ENCODE peak calls at places on chromosomes 6 and 20, in six cellular contexts. One of them, this sample, is unnamed.

GRCh38 chr6:24205020-24205492 is 79.0 kb downstream of the NRSN1 start:
- DNase-seq in kidney epithelial cell: no peak
- DNase-seq in neural progenitor cell: peak; percentile 61
- DNase-seq in ovary: no peak
- DNase-seq in uterus: no peak
- DNase-seq in A673: peak; percentile 68
- DNase-seq in this sample: no peak

GRCh38 chr6:95233879-95234278 is 343.5 kb upstream of the MANEA start:
- DNase-seq in kidney epithelial cell: no peak
- DNase-seq in A673: no peak
- DNase-seq in ovary: no peak
- DNase-seq in neural progenitor cell: no peak
- DNase-seq in uterus: no peak
- DNase-seq in this sample: no peak

GRCh38 chr6:82371799-82372508 is 8.3 kb downstream of the TPBG start:
- DNase-seq in A673: peak; percentile 36
- DNase-seq in ovary: no peak
- DNase-seq in uterus: no peak
- DNase-seq in kidney epithelial cell: no peak
- DNase-seq in neural progenitor cell: no peak
- DNase-seq in this sample: no peak

GRCh38 chr6:7148100-7148822 is 40.5 kb downstream of the RREB1 start:
- DNase-seq in A673: no peak
- DNase-seq in kidney epithelial cell: peak; percentile 79
- DNase-seq in uterus: no peak
- DNase-seq in ovary: no peak
- DNase-seq in neural progenitor cell: no peak
- DNase-seq in this sample: no peak

GRCh38 chr20:40703981-40704530 is 15.0 kb upstream of the MAFB start:
- DNase-seq in uterus: no peak
- DNase-seq in ovary: no peak
- DNase-seq in kidney epithelial cell: no peak
- DNase-seq in A673: no peak
- DNase-seq in neural progenitor cell: no peak
- DNase-seq in this sample: no peak

GRCh38 chr6:148619891-148620290 is 126.9 kb upstream of the UST start:
- DNase-seq in uterus: no peak
- DNase-seq in kidney epithelial cell: no peak
- DNase-seq in neural progenitor cell: no peak
- DNase-seq in A673: no peak
- DNase-seq in ovary: no peak
- DNase-seq in this sample: no peak

GRCh38 chr6:144248470-144249301 is 36.4 kb upstream of the UTRN start:
- DNase-seq in uterus: no peak
- DNase-seq in A673: no peak
- DNase-seq in ovary: no peak
- DNase-seq in neural progenitor cell: no peak
- DNase-seq in kidney epithelial cell: no peak
- DNase-seq in this sample: no peak

GRCh38 chr20:52425253-52425652 is 233.7 kb upstream of the ZFP64 start:
- DNase-seq in ovary: no peak
- DNase-seq in A673: peak; percentile 14
- DNase-seq in kidney epithelial cell: no peak
- DNase-seq in uterus: no peak
- DNase-seq in neural progenitor cell: no peak
- DNase-seq in this sample: no peak

GRCh38 chr20:4243071-4243470 is 227.7 kb upstream of the RNF24 start:
- DNase-seq in ovary: no peak
- DNase-seq in A673: no peak
- DNase-seq in neural progenitor cell: peak; percentile 80
- DNase-seq in kidney epithelial cell: no peak
- DNase-seq in uterus: no peak
- DNase-seq in this sample: no peak

GRCh38 chr6:148980234-148980633 is 233.4 kb downstream of the UST start:
- DNase-seq in neural progenitor cell: no peak
- DNase-seq in kidney epithelial cell: no peak
- DNase-seq in A673: no peak
- DNase-seq in ovary: no peak
- DNase-seq in uterus: no peak
- DNase-seq in this sample: no peak

GRCh38 chr6:35969676-35970075 is 48.8 kb upstream of the SRPK1 start:
- DNase-seq in neural progenitor cell: no peak
- DNase-seq in A673: no peak
- DNase-seq in kidney epithelial cell: no peak
- DNase-seq in ovary: no peak
- DNase-seq in uterus: no peak
- DNase-seq in this sample: no peak

GRCh38 chr6:46184114-46184513 is 13.3 kb upstream of the ENPP5 start:
- DNase-seq in kidney epithelial cell: no peak
- DNase-seq in neural progenitor cell: no peak
- DNase-seq in ovary: no peak
- DNase-seq in uterus: no peak
- DNase-seq in A673: no peak
- DNase-seq in this sample: no peak

GRCh38 chr6:36929607-36930006 is 24.9 kb upstream of the PI16 start:
- DNase-seq in kidney epithelial cell: no peak
- DNase-seq in neural progenitor cell: no peak
- DNase-seq in A673: peak; percentile 36
- DNase-seq in ovary: no peak
- DNase-seq in uterus: no peak
- DNase-seq in this sample: no peak

GRCh38 chr6:4632411-4632810 is 143.8 kb upstream of the CDYL start:
- DNase-seq in kidney epithelial cell: no peak
- DNase-seq in ovary: no peak
- DNase-seq in uterus: no peak
- DNase-seq in A673: no peak
- DNase-seq in neural progenitor cell: no peak
- DNase-seq in this sample: no peak

GRCh38 chr20:38132156-38132909 is 32.7 kb downstream of the TGM2 start:
- DNase-seq in A673: no peak
- DNase-seq in neural progenitor cell: no peak
- DNase-seq in ovary: peak; percentile 28
- DNase-seq in uterus: peak; percentile 16
- DNase-seq in kidney epithelial cell: no peak
- DNase-seq in this sample: peak; percentile 50

GRCh38 chr6:37298958-37299357 is 41.0 kb upstream of the TMEM217 start:
- DNase-seq in kidney epithelial cell: no peak
- DNase-seq in uterus: no peak
- DNase-seq in ovary: no peak
- DNase-seq in A673: no peak
- DNase-seq in neural progenitor cell: no peak
- DNase-seq in this sample: no peak

GRCh38 chr6:53815381-53816119 is 20.7 kb downstream of the LRRC1 start:
- DNase-seq in neural progenitor cell: no peak
- DNase-seq in A673: no peak
- DNase-seq in kidney epithelial cell: no peak
- DNase-seq in uterus: no peak
- DNase-seq in ovary: no peak
- DNase-seq in this sample: no peak

GRCh38 chr20:2333821-2334220 is 38.0 kb downstream of the TGM3 start:
- DNase-seq in neural progenitor cell: no peak
- DNase-seq in ovary: no peak
- DNase-seq in A673: no peak
- DNase-seq in uterus: no peak
- DNase-seq in kidney epithelial cell: no peak
- DNase-seq in this sample: no peak

GRCh38 chr6:123802697-123803455 is 789 bp upstream of the NKAIN2 start:
- DNase-seq in neural progenitor cell: peak; percentile 91
- DNase-seq in A673: peak; percentile 91
- DNase-seq in uterus: peak; percentile 53
- DNase-seq in kidney epithelial cell: peak; percentile 58
- DNase-seq in ovary: peak; percentile 74
- DNase-seq in this sample: peak; percentile 93

DNA sequence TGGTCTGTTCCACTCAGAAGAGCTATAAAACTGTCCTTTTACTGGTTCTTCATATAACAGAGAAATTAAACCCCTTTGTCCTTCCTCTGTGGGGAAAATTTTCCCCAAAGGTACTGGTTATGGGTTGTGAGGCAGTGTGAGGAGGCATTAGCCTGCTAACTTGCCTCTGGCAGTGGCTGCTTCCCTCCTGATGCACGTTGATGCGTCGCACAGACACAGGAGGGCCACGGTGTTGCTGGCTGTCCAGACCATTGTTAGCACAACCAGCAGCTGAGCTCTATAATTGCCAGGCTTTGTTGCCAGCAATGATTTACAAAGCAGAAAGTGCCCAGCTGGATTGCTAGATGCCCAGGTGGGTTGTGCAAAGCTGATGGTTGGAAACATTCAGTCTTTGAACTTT is 10.1 kb downstream of the AAR2 start:
- DNase-seq in kidney epithelial cell: no peak
- DNase-seq in A673: no peak
- DNase-seq in neural progenitor cell: no peak
- DNase-seq in uterus: no peak
- DNase-seq in ovary: no peak
- DNase-seq in this sample: no peak
- H3K36me3 ChIP-seq in kidney epithelial cell: peaks cover 3% of the 10 kb centered on the region
- H3K36me3 ChIP-seq in A673: peaks cover 44% of the 10 kb centered on the region
- H3K36me3 ChIP-seq in neural progenitor cell: no peaks in the 10 kb centered on the region
- H3K36me3 ChIP-seq in uterus: no peaks in the 10 kb centered on the region
- H3K36me3 ChIP-seq in ovary: no peaks in the 10 kb centered on the region
- H3K36me3 ChIP-seq in this sample: peaks cover 100% of the 10 kb centered on the region

DNA sequence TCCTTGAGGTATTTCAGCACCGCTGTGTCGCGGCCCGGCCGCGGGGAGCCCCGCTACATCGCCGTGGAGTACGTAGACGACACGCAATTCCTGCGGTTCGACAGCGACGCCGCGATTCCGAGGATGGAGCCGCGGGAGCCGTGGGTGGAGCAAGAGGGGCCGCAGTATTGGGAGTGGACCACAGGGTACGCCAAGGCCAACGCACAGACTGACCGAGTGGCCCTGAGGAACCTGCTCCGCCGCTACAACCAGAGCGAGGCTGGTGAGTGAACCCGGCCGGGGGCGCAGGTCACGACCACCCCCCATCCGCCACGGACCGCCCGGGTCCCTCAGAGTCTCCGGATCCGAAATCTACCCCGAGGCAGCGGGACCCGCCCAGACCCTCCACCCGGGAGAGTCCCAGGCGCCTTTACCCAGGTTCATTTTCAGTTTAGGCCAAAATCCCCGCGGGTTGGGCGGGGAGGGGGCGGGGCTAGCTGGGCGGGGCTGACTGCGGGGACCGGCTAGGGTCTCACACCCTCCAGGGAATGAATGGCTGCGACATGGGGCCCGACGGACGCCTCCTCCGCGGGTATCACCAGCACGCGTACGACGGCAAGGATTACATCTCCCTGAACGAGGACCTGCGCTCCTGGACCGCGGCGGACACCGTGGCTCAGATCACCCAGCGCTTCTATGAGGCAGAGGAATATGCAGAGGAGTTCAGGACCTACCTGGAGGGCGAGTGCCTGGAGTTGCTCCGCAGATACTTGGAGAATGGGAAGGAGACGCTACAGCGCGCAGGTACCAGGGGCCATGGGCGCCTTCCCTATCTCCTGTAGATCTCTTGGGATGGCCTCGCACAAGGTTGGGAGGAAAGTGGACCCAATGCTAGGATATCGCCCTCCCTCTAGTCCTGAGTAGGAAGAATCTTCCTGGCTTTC is 693 bp downstream of the HLA-F start:
- DNase-seq in kidney epithelial cell: no peak
- DNase-seq in A673: no peak
- DNase-seq in neural progenitor cell: peak; percentile 68
- DNase-seq in ovary: peak; percentile 69
- DNase-seq in uterus: peak; percentile 59
- DNase-seq in this sample: peak; percentile 91
- TF ChIP-seq CTCF in kidney epithelial cell: no peak
- TF ChIP-seq CTCF in A673: no peak
- TF ChIP-seq CTCF in neural progenitor cell: no peak
- TF ChIP-seq CTCF in ovary: no peak
- TF ChIP-seq CTCF in uterus: no peak
- TF ChIP-seq CTCF in this sample: peak; percentile 16

GRCh38 chr20:62286493-62287064 is 16.2 kb upstream of the ADRM1 start:
- DNase-seq in uterus: no peak
- DNase-seq in ovary: no peak
- DNase-seq in kidney epithelial cell: no peak
- DNase-seq in A673: no peak
- DNase-seq in neural progenitor cell: no peak
- DNase-seq in this sample: no peak

GRCh38 chr20:62282877-62283503 is 19.8 kb upstream of the ADRM1 start:
- DNase-seq in neural progenitor cell: no peak
- DNase-seq in ovary: no peak
- DNase-seq in kidney epithelial cell: no peak
- DNase-seq in uterus: no peak
- DNase-seq in A673: no peak
- DNase-seq in this sample: no peak

GRCh38 chr20:62285151-62285550 is 17.6 kb upstream of the ADRM1 start:
- DNase-seq in ovary: no peak
- DNase-seq in neural progenitor cell: no peak
- DNase-seq in kidney epithelial cell: no peak
- DNase-seq in uterus: no peak
- DNase-seq in A673: no peak
- DNase-seq in this sample: no peak

GRCh38 chr20:62285722-62286121 is 17.1 kb upstream of the ADRM1 start:
- DNase-seq in uterus: no peak
- DNase-seq in kidney epithelial cell: no peak
- DNase-seq in ovary: no peak
- DNase-seq in A673: no peak
- DNase-seq in neural progenitor cell: no peak
- DNase-seq in this sample: peak; percentile 83

GRCh38 chr20:62284448-62284847 is 18.3 kb upstream of the ADRM1 start:
- DNase-seq in ovary: no peak
- DNase-seq in kidney epithelial cell: no peak
- DNase-seq in A673: no peak
- DNase-seq in uterus: no peak
- DNase-seq in neural progenitor cell: no peak
- DNase-seq in this sample: no peak
- H3K36me3 ChIP-seq in ovary: no peaks in the 10 kb centered on the region
- H3K36me3 ChIP-seq in kidney epithelial cell: peaks cover 4% of the 10 kb centered on the region
- H3K36me3 ChIP-seq in A673: peaks cover 17% of the 10 kb centered on the region
- H3K36me3 ChIP-seq in uterus: no peaks in the 10 kb centered on the region
- H3K36me3 ChIP-seq in neural progenitor cell: no peaks in the 10 kb centered on the region
- H3K36me3 ChIP-seq in this sample: no peaks in the 10 kb centered on the region

DNA sequence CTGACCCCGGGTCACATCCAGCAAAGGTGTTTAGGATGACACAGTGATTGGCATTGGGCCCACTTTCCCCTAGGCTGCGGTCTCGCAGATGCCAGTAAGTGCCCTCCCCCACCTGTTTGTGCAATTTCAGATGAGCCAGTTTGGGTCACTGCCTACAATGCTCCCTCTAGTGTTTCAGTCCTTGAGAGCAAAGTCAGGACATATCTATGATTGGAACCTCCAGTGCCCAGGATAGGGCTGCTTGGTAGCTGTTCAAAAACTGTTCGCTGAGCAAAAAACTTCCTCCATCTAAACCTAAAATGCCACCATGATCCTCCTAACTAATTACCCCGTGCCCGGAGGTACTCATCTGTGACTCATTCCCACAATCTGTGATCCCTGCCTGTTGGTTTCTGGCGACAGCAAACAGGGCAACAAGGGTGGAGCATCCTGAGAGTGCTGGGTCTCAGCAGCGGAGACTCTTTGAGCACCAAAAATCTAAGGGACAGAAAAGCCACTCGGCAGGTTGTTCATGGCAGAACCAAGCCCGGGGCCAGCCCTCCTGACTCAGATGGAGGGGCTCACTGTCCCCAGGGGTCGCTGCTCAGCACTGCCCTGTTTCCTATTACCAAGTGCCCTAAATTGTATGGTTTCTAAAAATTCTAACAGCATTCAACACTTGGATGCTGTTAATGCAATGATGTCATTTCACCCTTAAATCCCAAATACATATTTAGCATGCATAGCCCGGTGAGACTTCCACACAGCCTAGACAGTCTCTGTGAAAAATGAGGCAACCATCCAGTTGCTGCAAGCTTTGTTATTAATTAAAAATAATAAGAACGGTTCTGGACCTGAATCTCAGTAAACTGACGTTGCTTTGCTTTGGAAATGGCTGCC is 5.0 kb downstream of the VSX1 start:
- DNase-seq in A673: no peak
- DNase-seq in neural progenitor cell: peak; percentile 27
- DNase-seq in kidney epithelial cell: no peak
- DNase-seq in uterus: no peak
- DNase-seq in ovary: no peak
- DNase-seq in this sample: no peak
- TF ChIP-seq CTCF in A673: peak; percentile 30
- TF ChIP-seq CTCF in neural progenitor cell: peak; percentile 8
- TF ChIP-seq CTCF in kidney epithelial cell: peak; percentile 15
- TF ChIP-seq CTCF in uterus: no peak
- TF ChIP-seq CTCF in ovary: no peak
- TF ChIP-seq CTCF in this sample: no peak